ENCODE peak calls at places on chromosome 5, in eight cellular contexts. F is iris pigment epithelial cell; J is EL; C is activated CD4-positive, CD25-positive, alpha-beta regulatory T cell; E is stimulated activated CD4-positive, alpha-beta T cell treated with anti-CD3 and anti-CD28 coated beads, Interleukin-1b, Interleukin-23, amount 100 ng/mL, for 24 hours; Y is lower leg skin; V is RPMI8226; U is germinal center. K is an unnamed sample.

GRCh38 chr5:169848271-169848670 is 132.0 kb downstream of the INSYN2B start:
- DNase-seq in F (no peak), J (no peak), C (no peak), E (no peak), Y (no peak), V (no peak), U (no peak), K (no peak)

GRCh38 chr5:159850192-159850573 is 66.1 kb upstream of the ADRA1B start:
- DNase-seq in F (peak), J (peak), C (no peak), E (no peak), Y (no peak), V (no peak), U (no peak), K (no peak)

GRCh38 chr5:109335114-109335513 is 74.7 kb downstream of the PJA2 start:
- DNase-seq in F (no peak), J (no peak), C (no peak), E (no peak), Y (no peak), V (no peak), U (no peak), K (no peak)

GRCh38 chr5:128674837-128675446 is 136.9 kb upstream of the FBN2 start:
- DNase-seq in F (peak), J (peak), C (no peak), E (no peak), Y (no peak), V (peak), U (peak), K (no peak)

GRCh38 chr5:173581408-173582197 is 34.8 kb downstream of the BOD1 start:
- DNase-seq in F (peak), J (peak), C (no peak), E (peak), Y (no peak), V (peak), U (peak), K (no peak)

GRCh38 chr5:4348418-4348817 is 752.8 kb downstream of the IRX1 start:
- DNase-seq in F (no peak), J (no peak), C (no peak), E (no peak), Y (no peak), V (no peak), U (no peak), K (no peak)

GRCh38 chr5:135054546-135054945 is 20.5 kb upstream of the PITX1 start:
- DNase-seq in F (no peak), J (no peak), C (no peak), E (no peak), Y (no peak), V (no peak), U (no peak), K (no peak)

GRCh38 chr5:72134226-72134625 is 27.0 kb downstream of the MAP1B start:
- DNase-seq in F (peak), J (no peak), C (no peak), E (no peak), Y (no peak), V (no peak), U (no peak), K (no peak)

GRCh38 chr5:160233215-160233614 is 3.9 kb downstream of the FABP6 start:
- DNase-seq in F (peak), J (no peak), C (no peak), E (no peak), Y (no peak), V (no peak), U (no peak), K (no peak)

GRCh38 chr5:4700082-4700481 is 440.0 kb upstream of the ADAMTS16 start:
- DNase-seq in F (peak), J (no peak), C (no peak), E (no peak), Y (peak), V (peak), U (no peak), K (no peak)

GRCh38 chr5:168802337-168802736 is 223.2 kb upstream of the PANK3 start:
- DNase-seq in F (no peak), J (no peak), C (no peak), E (no peak), Y (no peak), V (no peak), U (no peak), K (no peak)

GRCh38 chr5:179406031-179406681 is 60.9 kb upstream of the ADAMTS2 start:
- DNase-seq in F (no peak), J (no peak), C (no peak), E (no peak), Y (peak), V (no peak), U (no peak), K (no peak)

GRCh38 chr5:111227805-111228204 is 3.6 kb downstream of the CAMK4 start:
- DNase-seq in F (peak), J (peak), C (no peak), E (no peak), Y (no peak), V (no peak), U (no peak), K (peak)

GRCh38 chr5:142110046-142110531 is 1.5 kb downstream of the NDFIP1 start:
- DNase-seq in F (peak), J (peak), C (no peak), E (no peak), Y (no peak), V (peak), U (peak), K (no peak)

GRCh38 chr5:12016149-12016740 is 112.0 kb upstream of the CTNND2 start:
- DNase-seq in F (peak), J (no peak), C (no peak), E (no peak), Y (no peak), V (no peak), U (no peak), K (no peak)

GRCh38 chr5:83253731-83254130 is 176.4 kb downstream of the XRCC4 start:
- DNase-seq in F (no peak), J (no peak), C (no peak), E (no peak), Y (no peak), V (no peak), U (no peak), K (no peak)

GRCh38 chr5:107736608-107737007 is 65.9 kb upstream of the EFNA5 start:
- DNase-seq in F (peak), J (peak), C (no peak), E (no peak), Y (no peak), V (no peak), U (no peak), K (no peak)

GRCh38 chr5:127660048-127660733 is 11.3 kb downstream of the CTXN3 start:
- DNase-seq in F (no peak), J (no peak), C (no peak), E (no peak), Y (no peak), V (no peak), U (no peak), K (no peak)

GRCh38 chr5:144203750-144204596 is 33.3 kb downstream of the KCTD16 start:
- DNase-seq in F (peak), J (peak), C (no peak), E (no peak), Y (no peak), V (peak), U (peak), K (peak)

GRCh38 chr5:169991115-169991514 is 10.8 kb upstream of the INSYN2B start:
- DNase-seq in F (no peak), J (no peak), C (no peak), E (no peak), Y (no peak), V (no peak), U (no peak), K (no peak)

GRCh38 chr5:156934450-156935211 is 28.4 kb downstream of the TIMD4 start:
- DNase-seq in F (no peak), J (no peak), C (peak), E (peak), Y (peak), V (peak), U (peak), K (peak)